ENCODE peak calls at places on chromosomes 5 and 9, in ten cellular contexts. S is IMR-90; M is MG63; U is ascending aorta; N is endodermal cell; B is cardiac muscle cell; Z is OCI-LY7; O is tibial nerve; T is mammary epithelial cell; E is CD8-positive, alpha-beta memory T cell. Y is an unnamed sample.

GRCh38 chr5:69257577-69257976 is 22.9 kb downstream of the CDK7 start:
- DNase-seq in S (no peak), M (no peak), U (no peak), N (no peak), B (no peak), Z (no peak), O (no peak), T (no peak), E (no peak), Y (no peak)

GRCh38 chr9:136806631-136807201 is 1.0 kb upstream of the RABL6 start:
- DNase-seq in S (no peak), M (no peak), U (no peak), N (no peak), B (no peak), Z (no peak), O (no peak), T (no peak), E (no peak), Y (no peak)

GRCh38 chr5:83488271-83488670 is 16.7 kb downstream of the VCAN start:
- DNase-seq in S (peak; percentile 81), M (peak; percentile 10), U (no peak), N (no peak), B (peak; percentile 18), Z (no peak), O (no peak), T (no peak), E (no peak), Y (no peak)

GRCh38 chr5:179558912-179559279 is 8.5 kb downstream of the RUFY1 start:
- DNase-seq in S (peak; percentile 10), M (no peak), U (no peak), N (peak; percentile 85), B (peak; percentile 38), Z (no peak), O (no peak), T (no peak), E (no peak), Y (peak; percentile 10)

GRCh38 chr9:136631038-136632000 is 31.4 kb upstream of the EGFL7 start:
- DNase-seq in S (peak; percentile 76), M (peak; percentile 64), U (no peak), N (peak; percentile 92), B (peak; percentile 84), Z (peak; percentile 77), O (peak; percentile 86), T (peak; percentile 50), E (peak; percentile 61), Y (peak; percentile 83)

GRCh38 chr9:133473743-133474142 is 5.2 kb downstream of the SLC2A6 start:
- DNase-seq in S (no peak), M (no peak), U (no peak), N (no peak), B (no peak), Z (no peak), O (no peak), T (no peak), E (no peak), Y (no peak)

GRCh38 chr5:33631786-33632185 is 191.0 kb downstream of the TARS1 start:
- DNase-seq in S (peak; percentile 21), M (no peak), U (no peak), N (no peak), B (no peak), Z (no peak), O (no peak), T (peak; percentile 51), E (no peak), Y (no peak)

GRCh38 chr5:164358531-164359259 is 853.3 kb downstream of the MAT2B start:
- DNase-seq in S (peak; percentile 88), M (peak; percentile 86), U (no peak), N (no peak), B (no peak), Z (no peak), O (no peak), T (no peak), E (no peak), Y (no peak)

GRCh38 chr5:42461507-42461906 is 38.3 kb downstream of the GHR start:
- DNase-seq in S (no peak), M (no peak), U (no peak), N (no peak), B (no peak), Z (no peak), O (no peak), T (no peak), E (no peak), Y (no peak)

GRCh38 chr5:174698156-174698555 is 26.2 kb upstream of the MSX2 start:
- DNase-seq in S (no peak), M (no peak), U (no peak), N (peak; percentile 76), B (no peak), Z (no peak), O (no peak), T (no peak), E (no peak), Y (no peak)

GRCh38 chr5:156444737-156445136 is 117.8 kb downstream of the SGCD start:
- DNase-seq in S (no peak), M (no peak), U (no peak), N (no peak), B (no peak), Z (no peak), O (no peak), T (no peak), E (no peak), Y (no peak)

GRCh38 chr5:143515829-143516228 is 112.3 kb upstream of the NR3C1 start:
- DNase-seq in S (peak; percentile 39), M (peak; percentile 89), U (no peak), N (no peak), B (no peak), Z (no peak), O (no peak), T (no peak), E (no peak), Y (no peak)

GRCh38 chr9:134633362-134634142 is 8.1 kb upstream of the COL5A1 start:
- DNase-seq in S (no peak), M (no peak), U (no peak), N (no peak), B (no peak), Z (no peak), O (no peak), T (no peak), E (no peak), Y (no peak)

GRCh38 chr5:42015681-42016080 is 90.6 kb downstream of the FBXO4 start:
- DNase-seq in S (peak; percentile 4), M (no peak), U (no peak), N (no peak), B (no peak), Z (no peak), O (no peak), T (no peak), E (no peak), Y (no peak)

GRCh38 chr5:40071870-40072269 is 607.8 kb upstream of the PTGER4 start:
- DNase-seq in S (peak; percentile 1), M (peak; percentile 24), U (no peak), N (no peak), B (no peak), Z (no peak), O (no peak), T (peak; percentile 16), E (no peak), Y (no peak)

GRCh38 chr9:69104830-69105527 is 69.1 kb upstream of the TJP2 start:
- DNase-seq in S (no peak), M (no peak), U (no peak), N (peak; percentile 85), B (no peak), Z (no peak), O (no peak), T (peak; percentile 70), E (no peak), Y (no peak)

GRCh38 chr5:27241564-27242257 is 203.3 kb upstream of the CDH9 start:
- DNase-seq in S (peak; percentile 97), M (no peak), U (no peak), N (no peak), B (no peak), Z (no peak), O (no peak), T (peak; percentile 95), E (no peak), Y (no peak)

GRCh38 chr9:121736147-121736721 is 84.8 kb downstream of the DAB2IP start:
- DNase-seq in S (peak; percentile 25), M (no peak), U (no peak), N (peak; percentile 91), B (peak; percentile 76), Z (no peak), O (peak; percentile 60), T (no peak), E (no peak), Y (no peak)
- H3K4me3 ChIP-seq in S (peak overlapping the region; percentile 8), M (no peak overlapping the region), U (peak overlapping the region; percentile 66), N (peak overlapping the region; percentile 72), B (peak overlapping the region; percentile 27), Z (no peak overlapping the region), O (peak overlapping the region; percentile 57), T (peak overlapping the region; percentile 35), E (no peak overlapping the region), Y (no peak overlapping the region)

DNA sequence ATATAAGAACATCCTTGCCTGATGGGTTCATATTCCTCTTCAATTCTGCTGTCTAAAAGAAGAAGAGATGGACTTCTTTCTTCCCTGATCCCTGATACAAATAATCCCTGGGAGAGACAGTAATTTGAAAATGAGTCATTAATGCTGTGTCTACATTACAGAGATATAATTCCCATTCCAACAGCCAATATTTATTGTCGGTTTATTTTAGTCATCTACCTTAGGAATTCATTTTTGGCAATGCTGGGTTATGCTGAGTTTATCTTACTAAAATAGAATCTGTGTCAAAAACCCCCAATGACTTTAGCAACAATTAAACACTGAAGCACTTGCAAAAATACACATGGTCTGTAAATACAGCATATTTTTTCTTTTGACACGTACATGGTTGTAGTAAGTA is 23.9 kb downstream of the ZNF474 start:
- DNase-seq in S (peak; percentile 91), M (no peak), U (no peak), N (no peak), B (no peak), Z (no peak), O (no peak), T (peak; percentile 58), E (no peak), Y (no peak)
- H3K4me3 ChIP-seq in S (no peak overlapping the region), M (no peak overlapping the region), U (no peak overlapping the region), N (no peak overlapping the region), B (no peak overlapping the region), Z (no peak overlapping the region), O (no peak overlapping the region), T (no peak overlapping the region), E (no peak overlapping the region), Y (no peak overlapping the region)

GRCh38 chr5:89270901-89271300 is 387.9 kb upstream of the MEF2C start:
- DNase-seq in S (no peak), M (no peak), U (no peak), N (no peak), B (no peak), Z (no peak), O (no peak), T (no peak), E (no peak), Y (no peak)
- H3K4me3 ChIP-seq in S (no peak overlapping the region), M (no peak overlapping the region), U (no peak overlapping the region), N (no peak overlapping the region), B (no peak overlapping the region), Z (no peak overlapping the region), O (no peak overlapping the region), T (no peak overlapping the region), E (no peak overlapping the region), Y (no peak overlapping the region)

GRCh38 chr9:23850242-23851023 is 24.4 kb upstream of the ELAVL2 start:
- DNase-seq in S (no peak), M (no peak), U (no peak), N (peak; percentile 81), B (peak; percentile 78), Z (no peak), O (no peak), T (peak; percentile 24), E (no peak), Y (no peak)

GRCh38 chr9:23851024-23851629 is 25.1 kb upstream of the ELAVL2 start:
- DNase-seq in S (no peak), M (no peak), U (no peak), N (peak; percentile 85), B (peak; percentile 79), Z (no peak), O (no peak), T (peak; percentile 63), E (no peak), Y (no peak)

GRCh38 chr9:23849379-23849778 is 23.3 kb upstream of the ELAVL2 start:
- DNase-seq in S (no peak), M (no peak), U (no peak), N (peak; percentile 50), B (no peak), Z (no peak), O (no peak), T (no peak), E (no peak), Y (no peak)
- H3K4me3 ChIP-seq in S (no peak overlapping the region), M (no peak overlapping the region), U (no peak overlapping the region), N (peak overlapping the region; percentile 81), B (peak overlapping the region; percentile 54), Z (no peak overlapping the region), O (peak overlapping the region; percentile 51), T (no peak overlapping the region), E (no peak overlapping the region), Y (no peak overlapping the region)

Y was measured in CD4-positive, CD25-positive, alpha-beta regulatory T cell.